ENCODE peak calls at places on chromosomes 3 and 15, in ten cellular contexts. One of them, this sample, is unnamed.

GRCh38 chr15:51368751-51369450 is 27.4 kb downstream of the GLDN start:
- DNase-seq in nephron progenitor cell: no peak
- DNase-seq in HuH-7.5: no peak
- DNase-seq in activated CD8-positive, alpha-beta memory T cell treated with anti-CD3 and anti-CD28 coated beads, Interleukin-2, amount 10 ng/mL, durations not matched to agents 7 days and 5 days: no peak
- DNase-seq in germinal center: no peak
- DNase-seq in non-pigmented ciliary epithelial cell: peak; percentile 75
- DNase-seq in adrenal gland: no peak
- DNase-seq in NT2/D1: no peak
- DNase-seq in GM18507: no peak
- DNase-seq in type B pancreatic cell: no peak
- DNase-seq in this sample: peak; percentile 56

GRCh38 chr3:71955549-71956373 is 170.8 kb upstream of the PROK2 start:
- DNase-seq in nephron progenitor cell: peak; percentile 61
- DNase-seq in HuH-7.5: no peak
- DNase-seq in activated CD8-positive, alpha-beta memory T cell treated with anti-CD3 and anti-CD28 coated beads, Interleukin-2, amount 10 ng/mL, durations not matched to agents 7 days and 5 days: peak; percentile 64
- DNase-seq in germinal center: no peak
- DNase-seq in non-pigmented ciliary epithelial cell: peak; percentile 38
- DNase-seq in adrenal gland: peak; percentile 84
- DNase-seq in NT2/D1: peak; percentile 70
- DNase-seq in GM18507: no peak
- DNase-seq in type B pancreatic cell: peak; percentile 74
- DNase-seq in this sample: peak; percentile 48

GRCh38 chr3:45167011-45167911 is 21.1 kb upstream of the CDCP1 start:
- DNase-seq in nephron progenitor cell: peak; percentile 61
- DNase-seq in HuH-7.5: peak; percentile 70
- DNase-seq in activated CD8-positive, alpha-beta memory T cell treated with anti-CD3 and anti-CD28 coated beads, Interleukin-2, amount 10 ng/mL, durations not matched to agents 7 days and 5 days: peak; percentile 91
- DNase-seq in germinal center: no peak
- DNase-seq in non-pigmented ciliary epithelial cell: peak; percentile 83
- DNase-seq in adrenal gland: peak; percentile 38
- DNase-seq in NT2/D1: peak; percentile 98
- DNase-seq in GM18507: no peak
- DNase-seq in type B pancreatic cell: peak; percentile 86
- DNase-seq in this sample: peak; percentile 79

GRCh38 chr3:139421034-139421433 is 31.6 kb upstream of the COPB2 start:
- DNase-seq in nephron progenitor cell: no peak
- DNase-seq in HuH-7.5: no peak
- DNase-seq in activated CD8-positive, alpha-beta memory T cell treated with anti-CD3 and anti-CD28 coated beads, Interleukin-2, amount 10 ng/mL, durations not matched to agents 7 days and 5 days: no peak
- DNase-seq in germinal center: no peak
- DNase-seq in non-pigmented ciliary epithelial cell: no peak
- DNase-seq in adrenal gland: no peak
- DNase-seq in NT2/D1: no peak
- DNase-seq in GM18507: no peak
- DNase-seq in type B pancreatic cell: no peak
- DNase-seq in this sample: no peak

GRCh38 chr3:52193059-52193458 is 4.9 kb upstream of the ALAS1 start:
- DNase-seq in nephron progenitor cell: no peak
- DNase-seq in HuH-7.5: no peak
- DNase-seq in activated CD8-positive, alpha-beta memory T cell treated with anti-CD3 and anti-CD28 coated beads, Interleukin-2, amount 10 ng/mL, durations not matched to agents 7 days and 5 days: no peak
- DNase-seq in germinal center: no peak
- DNase-seq in non-pigmented ciliary epithelial cell: no peak
- DNase-seq in adrenal gland: peak; percentile 91
- DNase-seq in NT2/D1: no peak
- DNase-seq in GM18507: no peak
- DNase-seq in type B pancreatic cell: no peak
- DNase-seq in this sample: no peak

GRCh38 chr15:39621210-39621609 is 40.3 kb downstream of the THBS1 start:
- DNase-seq in nephron progenitor cell: no peak
- DNase-seq in HuH-7.5: no peak
- DNase-seq in activated CD8-positive, alpha-beta memory T cell treated with anti-CD3 and anti-CD28 coated beads, Interleukin-2, amount 10 ng/mL, durations not matched to agents 7 days and 5 days: no peak
- DNase-seq in germinal center: no peak
- DNase-seq in non-pigmented ciliary epithelial cell: no peak
- DNase-seq in adrenal gland: no peak
- DNase-seq in NT2/D1: no peak
- DNase-seq in GM18507: no peak
- DNase-seq in type B pancreatic cell: no peak
- DNase-seq in this sample: no peak

GRCh38 chr15:90545095-90545494 is 15.4 kb downstream of the CRTC3 start:
- DNase-seq in nephron progenitor cell: no peak
- DNase-seq in HuH-7.5: no peak
- DNase-seq in activated CD8-positive, alpha-beta memory T cell treated with anti-CD3 and anti-CD28 coated beads, Interleukin-2, amount 10 ng/mL, durations not matched to agents 7 days and 5 days: no peak
- DNase-seq in germinal center: no peak
- DNase-seq in non-pigmented ciliary epithelial cell: no peak
- DNase-seq in adrenal gland: no peak
- DNase-seq in NT2/D1: no peak
- DNase-seq in GM18507: no peak
- DNase-seq in type B pancreatic cell: no peak
- DNase-seq in this sample: no peak

GRCh38 chr15:80450811-80451321 is 46.7 kb downstream of the ARNT2 start:
- DNase-seq in nephron progenitor cell: no peak
- DNase-seq in HuH-7.5: no peak
- DNase-seq in activated CD8-positive, alpha-beta memory T cell treated with anti-CD3 and anti-CD28 coated beads, Interleukin-2, amount 10 ng/mL, durations not matched to agents 7 days and 5 days: no peak
- DNase-seq in germinal center: no peak
- DNase-seq in non-pigmented ciliary epithelial cell: no peak
- DNase-seq in adrenal gland: no peak
- DNase-seq in NT2/D1: peak; percentile 36
- DNase-seq in GM18507: no peak
- DNase-seq in type B pancreatic cell: no peak
- DNase-seq in this sample: no peak

GRCh38 chr3:16496008-16496407 is 17.5 kb downstream of the RFTN1 start:
- DNase-seq in nephron progenitor cell: no peak
- DNase-seq in HuH-7.5: no peak
- DNase-seq in activated CD8-positive, alpha-beta memory T cell treated with anti-CD3 and anti-CD28 coated beads, Interleukin-2, amount 10 ng/mL, durations not matched to agents 7 days and 5 days: no peak
- DNase-seq in germinal center: no peak
- DNase-seq in non-pigmented ciliary epithelial cell: no peak
- DNase-seq in adrenal gland: no peak
- DNase-seq in NT2/D1: no peak
- DNase-seq in GM18507: no peak
- DNase-seq in type B pancreatic cell: no peak
- DNase-seq in this sample: no peak

GRCh38 chr3:38404286-38404685 is 49.4 kb upstream of the ACVR2B start:
- DNase-seq in nephron progenitor cell: no peak
- DNase-seq in HuH-7.5: no peak
- DNase-seq in activated CD8-positive, alpha-beta memory T cell treated with anti-CD3 and anti-CD28 coated beads, Interleukin-2, amount 10 ng/mL, durations not matched to agents 7 days and 5 days: no peak
- DNase-seq in germinal center: no peak
- DNase-seq in non-pigmented ciliary epithelial cell: peak; percentile 64
- DNase-seq in adrenal gland: peak; percentile 64
- DNase-seq in NT2/D1: peak; percentile 28
- DNase-seq in GM18507: no peak
- DNase-seq in type B pancreatic cell: no peak
- DNase-seq in this sample: peak; percentile 76

GRCh38 chr3:131072845-131073244 is 46.2 kb downstream of the NEK11 start:
- DNase-seq in nephron progenitor cell: no peak
- DNase-seq in HuH-7.5: no peak
- DNase-seq in activated CD8-positive, alpha-beta memory T cell treated with anti-CD3 and anti-CD28 coated beads, Interleukin-2, amount 10 ng/mL, durations not matched to agents 7 days and 5 days: no peak
- DNase-seq in germinal center: no peak
- DNase-seq in non-pigmented ciliary epithelial cell: no peak
- DNase-seq in adrenal gland: no peak
- DNase-seq in NT2/D1: no peak
- DNase-seq in GM18507: no peak
- DNase-seq in type B pancreatic cell: no peak
- DNase-seq in this sample: no peak

GRCh38 chr3:2837893-2838292 is 272.3 kb downstream of the IL5RA start:
- DNase-seq in nephron progenitor cell: no peak
- DNase-seq in HuH-7.5: no peak
- DNase-seq in activated CD8-positive, alpha-beta memory T cell treated with anti-CD3 and anti-CD28 coated beads, Interleukin-2, amount 10 ng/mL, durations not matched to agents 7 days and 5 days: no peak
- DNase-seq in germinal center: no peak
- DNase-seq in non-pigmented ciliary epithelial cell: no peak
- DNase-seq in adrenal gland: no peak
- DNase-seq in NT2/D1: no peak
- DNase-seq in GM18507: no peak
- DNase-seq in type B pancreatic cell: no peak
- DNase-seq in this sample: no peak

GRCh38 chr15:75358771-75359536 is 9.5 kb downstream of the MAN2C1 start:
- DNase-seq in nephron progenitor cell: no peak
- DNase-seq in HuH-7.5: no peak
- DNase-seq in activated CD8-positive, alpha-beta memory T cell treated with anti-CD3 and anti-CD28 coated beads, Interleukin-2, amount 10 ng/mL, durations not matched to agents 7 days and 5 days: no peak
- DNase-seq in germinal center: no peak
- DNase-seq in non-pigmented ciliary epithelial cell: no peak
- DNase-seq in adrenal gland: no peak
- DNase-seq in NT2/D1: no peak
- DNase-seq in GM18507: no peak
- DNase-seq in type B pancreatic cell: peak; percentile 45
- DNase-seq in this sample: no peak

GRCh38 chr3:196431193-196432136 is 762 bp downstream of the UBXN7 start:
- DNase-seq in nephron progenitor cell: peak; percentile 44
- DNase-seq in HuH-7.5: peak; percentile 44
- DNase-seq in activated CD8-positive, alpha-beta memory T cell treated with anti-CD3 and anti-CD28 coated beads, Interleukin-2, amount 10 ng/mL, durations not matched to agents 7 days and 5 days: peak; percentile 53
- DNase-seq in germinal center: peak; percentile 64
- DNase-seq in non-pigmented ciliary epithelial cell: peak; percentile 17
- DNase-seq in adrenal gland: peak; percentile 45
- DNase-seq in NT2/D1: no peak
- DNase-seq in GM18507: peak; percentile 14
- DNase-seq in type B pancreatic cell: peak; percentile 72
- DNase-seq in this sample: no peak

GRCh38 chr3:157872902-157873301 is 233.3 kb downstream of the SHOX2 start:
- DNase-seq in nephron progenitor cell: no peak
- DNase-seq in HuH-7.5: no peak
- DNase-seq in activated CD8-positive, alpha-beta memory T cell treated with anti-CD3 and anti-CD28 coated beads, Interleukin-2, amount 10 ng/mL, durations not matched to agents 7 days and 5 days: no peak
- DNase-seq in germinal center: no peak
- DNase-seq in non-pigmented ciliary epithelial cell: no peak
- DNase-seq in adrenal gland: no peak
- DNase-seq in NT2/D1: no peak
- DNase-seq in GM18507: no peak
- DNase-seq in type B pancreatic cell: no peak
- DNase-seq in this sample: no peak

GRCh38 chr15:45611305-45611704 is 23.5 kb upstream of the SQOR start:
- DNase-seq in nephron progenitor cell: no peak
- DNase-seq in HuH-7.5: no peak
- DNase-seq in activated CD8-positive, alpha-beta memory T cell treated with anti-CD3 and anti-CD28 coated beads, Interleukin-2, amount 10 ng/mL, durations not matched to agents 7 days and 5 days: no peak
- DNase-seq in germinal center: peak; percentile 42
- DNase-seq in non-pigmented ciliary epithelial cell: no peak
- DNase-seq in adrenal gland: no peak
- DNase-seq in NT2/D1: no peak
- DNase-seq in GM18507: no peak
- DNase-seq in type B pancreatic cell: no peak
- DNase-seq in this sample: no peak

This sample was measured in AG09309.